ENCODE peak calls at places on chromosomes 3 and 15, in seven cellular contexts. L is left lung, A is AG10803, E is lung, S is vagina, B is HFFc6, U is body of pancreas. D is an unnamed sample.

GRCh38 chr15:60580650-60581415 is 101.9 kb upstream of the ICE2 start:
- DNase-seq in S (no peak), L (no peak), U (no peak), A (no peak), B (no peak), E (no peak), D (no peak)

GRCh38 chr3:14210281-14210670 is 31.7 kb downstream of the LSM3 start:
- DNase-seq in A (no peak), U (no peak), S (no peak), L (no peak), B (no peak), E (no peak), D (no peak)

GRCh38 chr3:107919239-107919638 is 171.6 kb downstream of the CD47 start:
- DNase-seq in S (no peak), U (no peak), E (no peak), B (no peak), A (no peak), L (no peak), D (no peak)

GRCh38 chr3:53845103-53845880 is 927 bp downstream of the CHDH start:
- DNase-seq in B (no peak), A (peak), U (peak), L (peak), S (no peak), E (peak), D (peak)

GRCh38 chr3:56986347-56986746 is 74.1 kb upstream of the SPATA12 start:
- DNase-seq in S (no peak), B (no peak), U (no peak), A (no peak), E (no peak), L (no peak), D (no peak)

GRCh38 chr15:54101664-54102270 is 123.5 kb downstream of the UNC13C start:
- DNase-seq in L (no peak), S (no peak), A (no peak), E (no peak), U (no peak), B (no peak), D (no peak)

GRCh38 chr15:31440754-31441298 is 114.2 kb downstream of the KLF13 start:
- DNase-seq in E (no peak), A (peak), S (no peak), L (peak), B (no peak), U (peak), D (no peak)

GRCh38 chr3:141941093-141941492 is 64.7 kb downstream of the ATP1B3 start:
- DNase-seq in A (no peak), U (no peak), L (no peak), E (no peak), B (no peak), S (no peak), D (no peak)

GRCh38 chr15:40477703-40478269 is 7.0 kb downstream of the CHST14 start:
- DNase-seq in E (no peak), L (no peak), A (no peak), U (no peak), B (no peak), S (no peak), D (no peak)

GRCh38 chr3:144708437-144708836 is 736.8 kb downstream of the DIPK2A start:
- DNase-seq in U (no peak), E (no peak), S (no peak), L (no peak), A (no peak), B (no peak), D (no peak)

GRCh38 chr3:85081191-85081895 is 122.6 kb downstream of the CADM2 start:
- DNase-seq in B (no peak), E (no peak), U (no peak), S (no peak), A (no peak), L (no peak), D (no peak)

GRCh38 chr3:11769704-11770103 is 77.0 kb downstream of the TAMM41 start:
- DNase-seq in B (no peak), A (no peak), E (no peak), S (no peak), U (no peak), L (no peak), D (no peak)

GRCh38 chr15:32908135-32908801 is 190.5 kb downstream of the GREM1 start:
- DNase-seq in A (no peak), B (no peak), S (no peak), E (no peak), U (no peak), L (no peak), D (peak)

GRCh38 chr3:16334909-16335308 is 69.9 kb downstream of the OXNAD1 start:
- DNase-seq in U (no peak), A (peak), E (no peak), S (no peak), L (no peak), B (peak), D (no peak)

GRCh38 chr3:23368731-23369130 is 165.6 kb downstream of the UBE2E2 start:
- DNase-seq in B (no peak), E (no peak), A (no peak), S (no peak), L (no peak), U (no peak), D (no peak)

GRCh38 chr3:193344471-193344870 is 34.1 kb downstream of the ATP13A5 start:
- DNase-seq in B (no peak), E (no peak), S (no peak), L (no peak), U (no peak), A (no peak), D (no peak)

GRCh38 chr3:42710323-42711021 is 7.9 kb upstream of the HHATL start:
- DNase-seq in B (no peak), U (no peak), E (no peak), S (no peak), L (peak), A (no peak), D (no peak)

GRCh38 chr3:127490271-127491023 is 100.1 kb downstream of the TPRA1 start:
- DNase-seq in A (no peak), U (no peak), E (peak), L (peak), S (no peak), B (no peak), D (no peak)

GRCh38 chr15:98484914-98485313 is 163.4 kb upstream of the IGF1R start:
- DNase-seq in A (no peak), E (no peak), U (no peak), L (no peak), B (no peak), S (no peak), D (no peak)

GRCh38 chr3:158532099-158532734 is 38.8 kb upstream of the MLF1 start:
- DNase-seq in A (peak), B (peak), S (no peak), L (no peak), E (no peak), U (no peak), D (peak)

GRCh38 chr15:43412096-43412495 is 41.2 kb downstream of the TUBGCP4 start:
- DNase-seq in B (no peak), S (no peak), E (no peak), U (no peak), A (no peak), L (no peak), D (no peak)

GRCh38 chr15:65834603-65835282 is 34.5 kb upstream of the RAB11A start:
- DNase-seq in L (no peak), B (no peak), U (no peak), A (no peak), S (no peak), E (no peak), D (no peak)

GRCh38 chr15:39426552-39427532 is 154.0 kb upstream of the THBS1 start:
- DNase-seq in E (peak), B (no peak), U (no peak), A (peak), S (peak), L (peak), D (peak)

GRCh38 chr15:80953001-80953952 is 36.3 kb downstream of the MESD start:
- DNase-seq in A (peak), E (no peak), B (no peak), U (no peak), S (peak), L (no peak), D (no peak)

GRCh38 chr15:72559781-72560180 is 85.7 kb downstream of the ARIH1 start:
- DNase-seq in L (no peak), B (no peak), E (no peak), U (no peak), S (no peak), A (no peak), D (no peak)

GRCh38 chr15:99706557-99707303 is 26.5 kb downstream of the LYSMD4 start:
- DNase-seq in B (no peak), S (no peak), E (no peak), U (no peak), A (no peak), L (no peak), D (peak)

GRCh38 chr3:40847571-40847992 is 322.8 kb downstream of the ZNF621 start:
- DNase-seq in L (no peak), U (no peak), S (peak), A (peak), E (no peak), B (no peak), D (no peak)

GRCh38 chr15:51793521-51793920 is 35.9 kb upstream of the TMOD3 start:
- DNase-seq in E (peak), B (no peak), L (no peak), S (no peak), U (peak), A (no peak), D (no peak)

GRCh38 chr3:105722943-105723556 is 145.8 kb downstream of the CBLB start:
- DNase-seq in A (no peak), S (no peak), E (no peak), B (no peak), L (no peak), U (no peak), D (peak)

GRCh38 chr3:151290673-151291072 is 12.3 kb upstream of the P2RY14 start:
- DNase-seq in U (no peak), L (no peak), E (no peak), B (peak), A (peak), S (no peak), D (no peak)

GRCh38 chr3:65385805-65386204 is 652.9 kb downstream of the MAGI1 start:
- DNase-seq in L (no peak), U (no peak), A (no peak), S (no peak), E (no peak), B (no peak), D (no peak)

GRCh38 chr3:61663728-61664492 is 102.5 kb downstream of the PTPRG start:
- DNase-seq in U (no peak), L (no peak), S (no peak), A (peak), E (no peak), B (peak), D (no peak)

DNA sequence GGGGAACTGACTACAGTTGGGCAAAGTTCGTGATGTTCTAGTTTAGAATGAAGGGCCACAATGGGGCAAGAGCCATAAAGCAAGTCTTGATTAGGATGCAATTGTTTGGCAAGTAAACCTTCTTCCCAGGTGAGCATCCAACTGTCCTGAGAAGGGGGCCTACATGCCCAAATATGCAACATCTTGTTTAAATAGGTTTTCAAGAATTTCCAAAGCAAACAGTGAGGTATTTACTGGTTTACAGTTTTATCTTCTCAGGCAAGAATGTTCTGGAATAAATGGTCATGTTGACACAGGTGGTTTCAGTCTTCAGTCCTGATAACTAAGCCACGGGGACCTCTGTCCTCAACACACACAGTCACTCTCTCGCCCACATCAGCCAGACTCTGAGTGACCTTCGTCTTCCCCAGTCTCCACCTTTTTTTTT is 90.3 kb upstream of the FAM174B start:
- DNase-seq in L (no peak), B (no peak), U (peak), S (no peak), E (no peak), A (no peak), D (no peak)
- TF ChIP-seq CTCF in L (no peak), B (no peak), U (no peak), S (no peak), E (no peak), A (no peak), D (no peak)

GRCh38 chr15:41695750-41696436 is 35.7 kb downstream of the MGA start:
- DNase-seq in L (no peak), U (no peak), B (peak), E (no peak), S (no peak), A (no peak), D (peak)
- TF ChIP-seq CTCF in L (no peak), U (no peak), B (peak), E (no peak), S (no peak), A (no peak), D (peak)

GRCh38 chr3:71022552-71023335 is 560.8 kb downstream of the FOXP1 start:
- DNase-seq in L (no peak), S (no peak), E (no peak), U (no peak), A (no peak), B (peak), D (no peak)
- TF ChIP-seq CTCF in L (no peak), S (no peak), E (no peak), U (no peak), A (peak), B (peak), D (no peak)

DNA sequence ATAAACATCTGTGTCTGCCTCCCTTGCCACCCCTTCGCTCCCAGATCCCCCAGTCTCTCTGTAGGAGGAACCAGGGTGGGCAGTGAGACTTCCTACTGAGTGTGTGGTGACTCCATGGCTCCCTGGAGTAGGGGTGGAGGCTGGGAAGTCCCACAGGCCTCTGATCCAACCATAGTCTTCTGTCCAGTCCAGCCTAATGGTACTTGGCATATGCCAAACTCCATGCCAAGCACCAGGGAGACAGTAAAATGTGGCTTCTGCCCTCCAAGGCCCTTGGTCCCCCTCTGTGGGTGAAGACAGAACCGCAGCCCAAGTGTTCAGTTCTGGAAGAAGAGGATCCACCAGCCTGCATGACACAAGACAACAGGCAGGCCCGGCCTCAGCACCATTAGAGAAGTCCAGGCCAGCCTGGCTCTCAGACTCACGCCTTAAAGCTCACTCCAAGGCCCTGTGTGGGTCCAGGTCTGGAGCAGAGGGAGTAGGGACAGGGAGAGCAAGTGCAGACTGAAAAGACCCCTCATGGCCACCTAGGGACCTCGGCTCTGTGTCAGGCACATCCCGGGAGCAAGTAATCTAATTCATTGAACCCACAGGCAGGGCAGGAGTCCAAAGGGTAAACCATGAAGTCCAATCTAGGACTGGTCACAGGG is 112.7 kb downstream of the ETFA start:
- DNase-seq in A (no peak), E (no peak), B (no peak), U (no peak), S (no peak), L (no peak), D (no peak)
- TF ChIP-seq CTCF in A (no peak), E (no peak), B (no peak), U (no peak), S (no peak), L (no peak), D (no peak)

D was measured in GM20000.